ENCODE peak calls at places on chromosome 6, in six cellular contexts. One of them, this sample, is unnamed. For H3K27me3 and H3K9me3, the result is how much of the 10 kb centered on the place peaks cover.

GRCh38 chr6:157964139-157964538 is 17.5 kb upstream of the SYNJ2 start:
- DNase-seq in CD8-positive, alpha-beta memory T cell: no peak
- DNase-seq in endodermal cell: no peak
- DNase-seq in AG04450: no peak
- DNase-seq in MM.1S: no peak
- DNase-seq in CD8-positive, alpha-beta T cell: no peak
- DNase-seq in this sample: peak

GRCh38 chr6:44161997-44162338 is 3.3 kb downstream of the CAPN11 start:
- DNase-seq in CD8-positive, alpha-beta memory T cell: no peak
- DNase-seq in AG04450: no peak
- DNase-seq in MM.1S: no peak
- DNase-seq in CD8-positive, alpha-beta T cell: no peak
- DNase-seq in endodermal cell: no peak
- DNase-seq in this sample: no peak

GRCh38 chr6:111087871-111088667 is 766 bp downstream of the SLC16A10 start:
- DNase-seq in MM.1S: peak
- DNase-seq in AG04450: no peak
- DNase-seq in CD8-positive, alpha-beta memory T cell: peak
- DNase-seq in CD8-positive, alpha-beta T cell: peak
- DNase-seq in endodermal cell: peak
- DNase-seq in this sample: peak

GRCh38 chr6:125753218-125753936 is 3.9 kb downstream of the HEY2 start:
- DNase-seq in AG04450: no peak
- DNase-seq in MM.1S: peak
- DNase-seq in CD8-positive, alpha-beta memory T cell: peak
- DNase-seq in endodermal cell: no peak
- DNase-seq in CD8-positive, alpha-beta T cell: no peak
- DNase-seq in this sample: peak

GRCh38 chr6:53065266-53066058 is at the start of gene FBXO9:
- DNase-seq in AG04450: no peak
- DNase-seq in MM.1S: peak
- DNase-seq in CD8-positive, alpha-beta T cell: peak
- DNase-seq in endodermal cell: peak
- DNase-seq in CD8-positive, alpha-beta memory T cell: peak
- DNase-seq in this sample: peak

GRCh38 chr6:39848171-39848570 is 56.0 kb downstream of the DAAM2 start:
- DNase-seq in CD8-positive, alpha-beta T cell: no peak
- DNase-seq in CD8-positive, alpha-beta memory T cell: no peak
- DNase-seq in AG04450: no peak
- DNase-seq in MM.1S: no peak
- DNase-seq in endodermal cell: no peak
- DNase-seq in this sample: no peak

GRCh38 chr6:2695464-2696095 is 55.1 kb downstream of the MYLK4 start:
- DNase-seq in MM.1S: no peak
- DNase-seq in CD8-positive, alpha-beta T cell: no peak
- DNase-seq in AG04450: peak
- DNase-seq in CD8-positive, alpha-beta memory T cell: no peak
- DNase-seq in endodermal cell: no peak
- DNase-seq in this sample: no peak

GRCh38 chr6:43310624-43311023 is 2.0 kb upstream of the CRIP3 start:
- DNase-seq in AG04450: no peak
- DNase-seq in endodermal cell: no peak
- DNase-seq in CD8-positive, alpha-beta T cell: no peak
- DNase-seq in MM.1S: no peak
- DNase-seq in CD8-positive, alpha-beta memory T cell: no peak
- DNase-seq in this sample: no peak

GRCh38 chr6:10721850-10722569 is 860 bp upstream of the TMEM14C start:
- DNase-seq in AG04450: no peak
- DNase-seq in MM.1S: no peak
- DNase-seq in endodermal cell: no peak
- DNase-seq in CD8-positive, alpha-beta T cell: no peak
- DNase-seq in CD8-positive, alpha-beta memory T cell: no peak
- DNase-seq in this sample: peak

GRCh38 chr6:71473908-71474307 is 185.3 kb downstream of the OGFRL1 start:
- DNase-seq in endodermal cell: no peak
- DNase-seq in CD8-positive, alpha-beta memory T cell: no peak
- DNase-seq in MM.1S: no peak
- DNase-seq in AG04450: peak
- DNase-seq in CD8-positive, alpha-beta T cell: no peak
- DNase-seq in this sample: no peak

GRCh38 chr6:37489697-37490336 is 9.9 kb downstream of the CCDC167 start:
- DNase-seq in CD8-positive, alpha-beta memory T cell: no peak
- DNase-seq in endodermal cell: peak
- DNase-seq in MM.1S: no peak
- DNase-seq in AG04450: no peak
- DNase-seq in CD8-positive, alpha-beta T cell: peak
- DNase-seq in this sample: peak

GRCh38 chr6:74932214-74932923 is 273.5 kb downstream of the COL12A1 start:
- DNase-seq in AG04450: no peak
- DNase-seq in endodermal cell: no peak
- DNase-seq in MM.1S: no peak
- DNase-seq in CD8-positive, alpha-beta memory T cell: no peak
- DNase-seq in CD8-positive, alpha-beta T cell: no peak
- DNase-seq in this sample: no peak

GRCh38 chr6:138307816-138308727 is 69.6 kb upstream of the SMIM28 start:
- DNase-seq in endodermal cell: no peak
- DNase-seq in CD8-positive, alpha-beta T cell: no peak
- DNase-seq in CD8-positive, alpha-beta memory T cell: no peak
- DNase-seq in AG04450: no peak
- DNase-seq in MM.1S: no peak
- DNase-seq in this sample: no peak

GRCh38 chr6:110656492-110656891 is 158.8 kb downstream of the CDK19 start:
- DNase-seq in AG04450: no peak
- DNase-seq in MM.1S: no peak
- DNase-seq in CD8-positive, alpha-beta T cell: no peak
- DNase-seq in endodermal cell: no peak
- DNase-seq in CD8-positive, alpha-beta memory T cell: no peak
- DNase-seq in this sample: no peak

GRCh38 chr6:166623318-166623717 is 3.7 kb downstream of the RPS6KA2 start:
- DNase-seq in AG04450: no peak
- DNase-seq in MM.1S: no peak
- DNase-seq in endodermal cell: no peak
- DNase-seq in CD8-positive, alpha-beta T cell: peak
- DNase-seq in CD8-positive, alpha-beta memory T cell: no peak
- DNase-seq in this sample: no peak

GRCh38 chr6:81475646-81476045 is 276.8 kb downstream of the TENT5A start:
- DNase-seq in AG04450: no peak
- DNase-seq in endodermal cell: no peak
- DNase-seq in MM.1S: no peak
- DNase-seq in CD8-positive, alpha-beta memory T cell: no peak
- DNase-seq in CD8-positive, alpha-beta T cell: no peak
- DNase-seq in this sample: no peak

GRCh38 chr6:137415834-137416190 is 78.4 kb downstream of the OLIG3 start:
- DNase-seq in AG04450: no peak
- DNase-seq in CD8-positive, alpha-beta T cell: no peak
- DNase-seq in CD8-positive, alpha-beta memory T cell: no peak
- DNase-seq in MM.1S: no peak
- DNase-seq in endodermal cell: no peak
- DNase-seq in this sample: no peak

GRCh38 chr6:43016166-43016915 is 2.3 kb downstream of the KLHDC3 start:
- DNase-seq in CD8-positive, alpha-beta memory T cell: no peak
- DNase-seq in endodermal cell: no peak
- DNase-seq in MM.1S: no peak
- DNase-seq in AG04450: no peak
- DNase-seq in CD8-positive, alpha-beta T cell: no peak
- DNase-seq in this sample: no peak

GRCh38 chr6:134935076-134935475 is 14.8 kb downstream of the ALDH8A1 start:
- DNase-seq in MM.1S: no peak
- DNase-seq in CD8-positive, alpha-beta T cell: no peak
- DNase-seq in endodermal cell: no peak
- DNase-seq in AG04450: no peak
- DNase-seq in CD8-positive, alpha-beta memory T cell: no peak
- DNase-seq in this sample: no peak

GRCh38 chr6:21824431-21825180 is 231.1 kb downstream of the SOX4 start:
- DNase-seq in MM.1S: no peak
- DNase-seq in CD8-positive, alpha-beta T cell: no peak
- DNase-seq in AG04450: no peak
- DNase-seq in CD8-positive, alpha-beta memory T cell: no peak
- DNase-seq in endodermal cell: no peak
- DNase-seq in this sample: no peak

GRCh38 chr6:106064766-106065165 is 21.4 kb upstream of the PRDM1 start:
- DNase-seq in CD8-positive, alpha-beta T cell: no peak
- DNase-seq in endodermal cell: no peak
- DNase-seq in MM.1S: no peak
- DNase-seq in AG04450: no peak
- DNase-seq in CD8-positive, alpha-beta memory T cell: no peak
- DNase-seq in this sample: no peak

GRCh38 chr6:7140631-7141366 is 33.0 kb downstream of the RREB1 start:
- DNase-seq in AG04450: no peak
- DNase-seq in CD8-positive, alpha-beta memory T cell: peak
- DNase-seq in endodermal cell: peak
- DNase-seq in CD8-positive, alpha-beta T cell: peak
- DNase-seq in MM.1S: peak
- DNase-seq in this sample: peak

GRCh38 chr6:34273242-34273805 is 24.5 kb upstream of the SMIM29 start:
- DNase-seq in endodermal cell: no peak
- DNase-seq in CD8-positive, alpha-beta memory T cell: no peak
- DNase-seq in AG04450: no peak
- DNase-seq in MM.1S: no peak
- DNase-seq in CD8-positive, alpha-beta T cell: no peak
- DNase-seq in this sample: no peak

GRCh38 chr6:38997128-38997761 is 51.3 kb upstream of the GLP1R start:
- DNase-seq in CD8-positive, alpha-beta T cell: peak
- DNase-seq in AG04450: no peak
- DNase-seq in MM.1S: no peak
- DNase-seq in endodermal cell: peak
- DNase-seq in CD8-positive, alpha-beta memory T cell: peak
- DNase-seq in this sample: no peak

GRCh38 chr6:92708270-92708669 is 711.1 kb downstream of the EPHA7 start:
- DNase-seq in endodermal cell: no peak
- DNase-seq in CD8-positive, alpha-beta T cell: no peak
- DNase-seq in AG04450: no peak
- DNase-seq in CD8-positive, alpha-beta memory T cell: no peak
- DNase-seq in MM.1S: no peak
- DNase-seq in this sample: no peak

DNA sequence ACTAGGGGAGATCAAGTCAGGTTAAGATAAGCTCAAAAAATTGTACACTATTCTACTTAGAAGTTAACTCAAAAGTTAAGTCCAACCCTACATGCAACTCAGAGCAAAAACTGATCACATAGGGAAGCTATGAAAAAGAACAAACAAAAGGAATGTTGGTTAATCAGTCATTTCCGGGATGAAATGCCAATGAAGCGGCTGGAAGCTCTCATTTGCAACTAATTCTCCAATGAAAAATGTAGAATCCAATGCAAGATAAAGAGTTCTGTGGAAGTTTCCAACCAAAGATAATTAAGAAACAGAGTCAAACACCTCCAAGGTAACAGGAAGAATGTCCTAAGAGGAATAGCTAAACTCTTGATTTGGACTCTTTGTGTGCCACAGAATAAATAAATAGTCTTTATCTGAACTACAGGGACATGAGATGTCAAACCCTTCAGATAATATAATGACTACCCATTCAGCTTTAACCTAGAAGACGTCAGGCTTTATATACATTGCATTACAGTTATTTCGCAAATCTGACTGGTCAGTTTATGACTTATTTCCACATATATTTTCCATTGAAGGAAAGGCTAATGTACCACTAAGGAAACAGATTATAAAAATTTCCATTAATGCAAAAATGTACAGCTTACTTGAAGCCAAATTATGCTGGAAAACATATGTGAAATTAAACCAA is 48.0 kb upstream of the DST start:
- DNase-seq in endodermal cell: no peak
- DNase-seq in CD8-positive, alpha-beta memory T cell: no peak
- DNase-seq in AG04450: no peak
- DNase-seq in MM.1S: no peak
- DNase-seq in CD8-positive, alpha-beta T cell: no peak
- DNase-seq in this sample: no peak
- H3K4me3 ChIP-seq in endodermal cell: no peak
- H3K4me3 ChIP-seq in CD8-positive, alpha-beta memory T cell: no peak
- H3K4me3 ChIP-seq in AG04450: peak
- H3K4me3 ChIP-seq in MM.1S: no peak
- H3K4me3 ChIP-seq in CD8-positive, alpha-beta T cell: no peak
- H3K4me3 ChIP-seq in this sample: no peak

DNA sequence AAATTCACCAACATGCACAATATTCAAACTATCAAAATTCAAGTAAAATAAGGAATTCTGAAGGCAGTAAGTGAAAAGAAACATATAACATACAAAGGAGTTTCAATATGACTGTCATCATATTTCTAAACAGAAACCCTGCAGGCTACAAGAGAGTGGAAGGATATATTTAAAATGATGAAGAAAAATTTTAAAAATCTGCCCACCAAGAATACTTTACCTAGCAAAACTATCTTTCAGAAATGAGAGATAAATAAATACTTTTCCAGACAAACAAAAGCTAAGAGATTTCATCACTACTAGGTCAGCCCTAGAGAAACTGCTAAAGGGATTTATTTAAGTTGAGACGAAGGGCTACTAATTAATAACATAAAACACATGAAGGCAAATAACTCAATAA is 73.8 kb upstream of the MANEA start:
- DNase-seq in AG04450: no peak
- DNase-seq in CD8-positive, alpha-beta memory T cell: no peak
- DNase-seq in MM.1S: no peak
- DNase-seq in endodermal cell: no peak
- DNase-seq in CD8-positive, alpha-beta T cell: no peak
- DNase-seq in this sample: no peak
- H3K27me3 ChIP-seq in AG04450: under half
- H3K27me3 ChIP-seq in CD8-positive, alpha-beta memory T cell: under half
- H3K27me3 ChIP-seq in MM.1S: under half
- H3K27me3 ChIP-seq in endodermal cell: under half
- H3K27me3 ChIP-seq in CD8-positive, alpha-beta T cell: under half
- H3K27me3 ChIP-seq in this sample: under half

DNA sequence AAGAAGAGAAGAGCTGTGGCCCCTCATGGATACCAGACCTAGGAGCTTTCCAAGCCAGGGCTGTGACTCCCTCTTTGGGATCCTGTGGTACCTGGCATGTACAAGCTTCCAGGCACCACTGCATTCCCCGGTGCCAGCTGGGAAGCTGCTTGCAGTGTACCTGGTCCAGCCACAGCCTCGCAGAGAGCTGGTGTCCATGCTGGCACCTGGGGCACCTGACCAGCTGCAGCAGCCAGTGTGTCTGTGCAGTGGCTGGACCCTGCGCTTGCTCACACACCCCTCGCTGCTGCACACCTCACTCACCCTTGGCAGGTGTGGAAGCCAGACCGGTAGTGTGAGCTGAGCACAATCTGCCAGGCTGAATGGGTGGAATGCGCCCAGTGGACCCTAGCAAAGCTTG is 190.9 kb upstream of the MAN1A1 start:
- DNase-seq in MM.1S: no peak
- DNase-seq in AG04450: no peak
- DNase-seq in CD8-positive, alpha-beta memory T cell: no peak
- DNase-seq in endodermal cell: no peak
- DNase-seq in CD8-positive, alpha-beta T cell: no peak
- DNase-seq in this sample: no peak
- H3K9me3 ChIP-seq in MM.1S: under half
- H3K9me3 ChIP-seq in AG04450: under half
- H3K9me3 ChIP-seq in CD8-positive, alpha-beta memory T cell: under half
- H3K9me3 ChIP-seq in endodermal cell: under half
- H3K9me3 ChIP-seq in CD8-positive, alpha-beta T cell: under half
- H3K9me3 ChIP-seq in this sample: under half

GRCh38 chr6:150196942-150197745 is 54.3 kb downstream of the PPP1R14C start:
- DNase-seq in AG04450: no peak
- DNase-seq in endodermal cell: no peak
- DNase-seq in MM.1S: no peak
- DNase-seq in CD8-positive, alpha-beta T cell: no peak
- DNase-seq in CD8-positive, alpha-beta memory T cell: no peak
- DNase-seq in this sample: no peak
- H3K4me3 ChIP-seq in AG04450: no peak
- H3K4me3 ChIP-seq in endodermal cell: no peak
- H3K4me3 ChIP-seq in MM.1S: no peak
- H3K4me3 ChIP-seq in CD8-positive, alpha-beta T cell: no peak
- H3K4me3 ChIP-seq in CD8-positive, alpha-beta memory T cell: no peak
- H3K4me3 ChIP-seq in this sample: no peak